ENCODE peak calls at places on chromosomes 16 and 17, in seven cellular contexts. B is hepatocyte; Z is PC-9; X is NCI-H1092; C is CD4-positive, alpha-beta T cell; D is heart right ventricle; T is HT1080. H is an unnamed sample.
A peak's percentile ranks its signal among the peaks of the same experiment; 100 is the strongest.

GRCh38 chr17:45345554-45346254 is 28.9 kb upstream of the MAP3K14 start:
- DNase-seq in B (peak; percentile 72), Z (no peak), X (no peak), C (no peak), D (no peak), T (no peak), H (no peak)

GRCh38 chr17:71900830-71901229 is 220.0 kb upstream of the SOX9 start:
- DNase-seq in B (no peak), Z (peak; percentile 93), X (no peak), C (no peak), D (no peak), T (peak; percentile 92), H (no peak)

GRCh38 chr16:4868046-4868445 is 20.8 kb downstream of the UBN1 start:
- DNase-seq in B (no peak), Z (no peak), X (no peak), C (no peak), D (no peak), T (no peak), H (no peak)

GRCh38 chr16:83661656-83662055 is 146.1 kb upstream of the HSBP1 start:
- DNase-seq in B (no peak), Z (no peak), X (no peak), C (no peak), D (no peak), T (peak; percentile 25), H (no peak)

GRCh38 chr16:31225193-31225592 is 8.3 kb upstream of the PYDC1 start:
- DNase-seq in B (no peak), Z (no peak), X (no peak), C (no peak), D (no peak), T (no peak), H (no peak)

GRCh38 chr17:8420041-8420934 is 15.4 kb upstream of the NDEL1 start:
- DNase-seq in B (peak; percentile 72), Z (peak; percentile 46), X (no peak), C (no peak), D (peak; percentile 31), T (no peak), H (no peak)

GRCh38 chr16:89023151-89023551 is 46.1 kb upstream of the CBFA2T3 start:
- DNase-seq in B (no peak), Z (no peak), X (no peak), C (no peak), D (no peak), T (no peak), H (no peak)

GRCh38 chr17:57097832-57098421 is 12.9 kb downstream of the AKAP1 start:
- DNase-seq in B (no peak), Z (no peak), X (no peak), C (no peak), D (no peak), T (peak; percentile 37), H (no peak)

GRCh38 chr16:10578474-10579316 is 1.7 kb downstream of the EMP2 start:
- DNase-seq in B (no peak), Z (peak; percentile 63), X (no peak), C (no peak), D (peak; percentile 50), T (no peak), H (no peak)

GRCh38 chr17:81049372-81049911 is 14.5 kb downstream of the BAIAP2 start:
- DNase-seq in B (no peak), Z (no peak), X (no peak), C (no peak), D (no peak), T (no peak), H (no peak)

GRCh38 chr16:27273670-27274522 is 5.3 kb upstream of the NSMCE1 start:
- DNase-seq in B (peak; percentile 82), Z (no peak), X (no peak), C (no peak), D (no peak), T (peak; percentile 41), H (peak; percentile 68)

H was measured in activated CD8-positive, alpha-beta memory T cell treated with anti-CD3 and anti-CD28 coated beads, Interleukin-2, amount 10 ng/mL, durations not matched to agents 7 days and 5 days.